ENCODE peak calls at places on chromosomes 2 and 18, in seven cellular contexts. One of them, this sample, is unnamed.
A peak's percentile ranks its signal among the peaks of the same experiment; 100 is the strongest.

GRCh38 chr18:62999392-62999791 is 284.1 kb downstream of the PHLPP1 start:
- DNase-seq in trophoblast cell: no peak
- DNase-seq in ascending aorta: no peak
- DNase-seq in pancreas: peak; percentile 68
- DNase-seq in CD8-positive, alpha-beta memory T cell: no peak
- DNase-seq in H9: no peak
- DNase-seq in heart right ventricle: peak; percentile 43
- DNase-seq in this sample: no peak

GRCh38 chr2:227394403-227394802 is 6.7 kb upstream of the SCYGR1 start:
- DNase-seq in trophoblast cell: no peak
- DNase-seq in ascending aorta: peak; percentile 47
- DNase-seq in pancreas: no peak
- DNase-seq in CD8-positive, alpha-beta memory T cell: no peak
- DNase-seq in H9: no peak
- DNase-seq in heart right ventricle: no peak
- DNase-seq in this sample: no peak

GRCh38 chr2:30334738-30335426 is 103.5 kb downstream of the LBH start:
- DNase-seq in trophoblast cell: no peak
- DNase-seq in ascending aorta: no peak
- DNase-seq in pancreas: no peak
- DNase-seq in CD8-positive, alpha-beta memory T cell: no peak
- DNase-seq in H9: peak; percentile 37
- DNase-seq in heart right ventricle: no peak
- DNase-seq in this sample: no peak

GRCh38 chr2:68766378-68766845 is 31.8 kb downstream of the ARHGAP25 start:
- DNase-seq in trophoblast cell: no peak
- DNase-seq in ascending aorta: no peak
- DNase-seq in pancreas: no peak
- DNase-seq in CD8-positive, alpha-beta memory T cell: peak; percentile 84
- DNase-seq in H9: no peak
- DNase-seq in heart right ventricle: no peak
- DNase-seq in this sample: peak; percentile 64

GRCh38 chr2:18630101-18630500 is 40.7 kb upstream of the NT5C1B start:
- DNase-seq in trophoblast cell: no peak
- DNase-seq in ascending aorta: no peak
- DNase-seq in pancreas: no peak
- DNase-seq in CD8-positive, alpha-beta memory T cell: no peak
- DNase-seq in H9: no peak
- DNase-seq in heart right ventricle: no peak
- DNase-seq in this sample: peak; percentile 54

GRCh38 chr2:30233142-30233961 is 2.0 kb downstream of the LBH start:
- DNase-seq in trophoblast cell: no peak
- DNase-seq in ascending aorta: no peak
- DNase-seq in pancreas: no peak
- DNase-seq in CD8-positive, alpha-beta memory T cell: no peak
- DNase-seq in H9: no peak
- DNase-seq in heart right ventricle: no peak
- DNase-seq in this sample: no peak

GRCh38 chr2:27583390-27583915 is 611 bp downstream of the ZNF512 start:
- DNase-seq in trophoblast cell: no peak
- DNase-seq in ascending aorta: no peak
- DNase-seq in pancreas: no peak
- DNase-seq in CD8-positive, alpha-beta memory T cell: no peak
- DNase-seq in H9: no peak
- DNase-seq in heart right ventricle: no peak
- DNase-seq in this sample: no peak

GRCh38 chr2:62999905-63000304 is 50.7 kb upstream of the OTX1 start:
- DNase-seq in trophoblast cell: no peak
- DNase-seq in ascending aorta: peak; percentile 86
- DNase-seq in pancreas: no peak
- DNase-seq in CD8-positive, alpha-beta memory T cell: no peak
- DNase-seq in H9: no peak
- DNase-seq in heart right ventricle: peak; percentile 42
- DNase-seq in this sample: peak; percentile 79

GRCh38 chr2:234401376-234401775 is 95.5 kb downstream of the ARL4C start:
- DNase-seq in trophoblast cell: no peak
- DNase-seq in ascending aorta: no peak
- DNase-seq in pancreas: no peak
- DNase-seq in CD8-positive, alpha-beta memory T cell: no peak
- DNase-seq in H9: no peak
- DNase-seq in heart right ventricle: no peak
- DNase-seq in this sample: no peak

GRCh38 chr18:49910019-49910418 is 96.7 kb upstream of the ACAA2 start:
- DNase-seq in trophoblast cell: no peak
- DNase-seq in ascending aorta: no peak
- DNase-seq in pancreas: no peak
- DNase-seq in CD8-positive, alpha-beta memory T cell: no peak
- DNase-seq in H9: no peak
- DNase-seq in heart right ventricle: no peak
- DNase-seq in this sample: no peak

GRCh38 chr2:96065381-96065930 is 30.7 kb upstream of the GPAT2 start:
- DNase-seq in trophoblast cell: no peak
- DNase-seq in ascending aorta: no peak
- DNase-seq in pancreas: no peak
- DNase-seq in CD8-positive, alpha-beta memory T cell: no peak
- DNase-seq in H9: no peak
- DNase-seq in heart right ventricle: no peak
- DNase-seq in this sample: no peak

GRCh38 chr2:142944264-142944663 is 66.8 kb downstream of the KYNU start:
- DNase-seq in trophoblast cell: peak; percentile 35
- DNase-seq in ascending aorta: no peak
- DNase-seq in pancreas: no peak
- DNase-seq in CD8-positive, alpha-beta memory T cell: no peak
- DNase-seq in H9: no peak
- DNase-seq in heart right ventricle: no peak
- DNase-seq in this sample: peak; percentile 32

GRCh38 chr2:158667969-158668368 is 127.1 kb upstream of the DAPL1 start:
- DNase-seq in trophoblast cell: no peak
- DNase-seq in ascending aorta: no peak
- DNase-seq in pancreas: no peak
- DNase-seq in CD8-positive, alpha-beta memory T cell: no peak
- DNase-seq in H9: no peak
- DNase-seq in heart right ventricle: no peak
- DNase-seq in this sample: no peak

GRCh38 chr18:29652797-29653196 is 1389.7 kb downstream of the DSC3 start:
- DNase-seq in trophoblast cell: no peak
- DNase-seq in ascending aorta: no peak
- DNase-seq in pancreas: no peak
- DNase-seq in CD8-positive, alpha-beta memory T cell: no peak
- DNase-seq in H9: no peak
- DNase-seq in heart right ventricle: no peak
- DNase-seq in this sample: peak; percentile 35

GRCh38 chr18:10543277-10543676 is 17.4 kb downstream of the NAPG start:
- DNase-seq in trophoblast cell: no peak
- DNase-seq in ascending aorta: no peak
- DNase-seq in pancreas: no peak
- DNase-seq in CD8-positive, alpha-beta memory T cell: no peak
- DNase-seq in H9: no peak
- DNase-seq in heart right ventricle: no peak
- DNase-seq in this sample: no peak

GRCh38 chr18:36387296-36387695 is 89.8 kb downstream of the FHOD3 start:
- DNase-seq in trophoblast cell: no peak
- DNase-seq in ascending aorta: no peak
- DNase-seq in pancreas: no peak
- DNase-seq in CD8-positive, alpha-beta memory T cell: no peak
- DNase-seq in H9: no peak
- DNase-seq in heart right ventricle: no peak
- DNase-seq in this sample: no peak

GRCh38 chr18:31677592-31677991 is 6.8 kb downstream of the B4GALT6 start:
- DNase-seq in trophoblast cell: no peak
- DNase-seq in ascending aorta: no peak
- DNase-seq in pancreas: no peak
- DNase-seq in CD8-positive, alpha-beta memory T cell: no peak
- DNase-seq in H9: no peak
- DNase-seq in heart right ventricle: no peak
- DNase-seq in this sample: no peak

GRCh38 chr2:232421189-232421785 is 14.6 kb downstream of the ALPG start:
- DNase-seq in trophoblast cell: no peak
- DNase-seq in ascending aorta: no peak
- DNase-seq in pancreas: no peak
- DNase-seq in CD8-positive, alpha-beta memory T cell: no peak
- DNase-seq in H9: peak; percentile 74
- DNase-seq in heart right ventricle: no peak
- DNase-seq in this sample: no peak

DNA sequence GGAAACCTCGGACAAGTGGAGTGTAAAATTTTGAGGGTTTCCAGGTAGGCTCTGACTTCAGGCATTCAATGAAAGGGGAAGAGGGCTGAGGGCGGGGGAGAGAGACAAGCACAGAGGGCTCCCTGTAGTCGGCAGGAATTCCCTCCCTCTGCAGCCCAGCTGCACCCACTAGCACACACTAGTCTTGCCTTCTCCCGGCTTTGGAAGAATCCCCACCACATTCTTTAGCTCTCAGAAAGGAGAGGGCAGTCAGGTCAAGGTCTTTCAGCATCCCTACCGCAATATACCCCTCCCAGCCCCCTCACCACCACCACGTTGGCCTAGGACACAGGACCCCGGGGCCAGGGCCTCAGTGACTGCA is 9.7 kb upstream of the SATB2 start:
- DNase-seq in trophoblast cell: no peak
- DNase-seq in ascending aorta: no peak
- DNase-seq in pancreas: no peak
- DNase-seq in CD8-positive, alpha-beta memory T cell: no peak
- DNase-seq in H9: peak; percentile 70
- DNase-seq in heart right ventricle: no peak
- DNase-seq in this sample: no peak
- H3K4me1 ChIP-seq in trophoblast cell: peaks cover 13% of the 10 kb centered on the region
- H3K4me1 ChIP-seq in ascending aorta: peaks cover 23% of the 10 kb centered on the region
- H3K4me1 ChIP-seq in pancreas: peaks cover 16% of the 10 kb centered on the region
- H3K4me1 ChIP-seq in CD8-positive, alpha-beta memory T cell: peaks cover 22% of the 10 kb centered on the region
- H3K4me1 ChIP-seq in H9: peaks cover 4% of the 10 kb centered on the region
- H3K4me1 ChIP-seq in heart right ventricle: peaks cover 48% of the 10 kb centered on the region
- H3K4me1 ChIP-seq in this sample: no peaks in the 10 kb centered on the region

GRCh38 chr2:160590664-160591063 is 97.1 kb upstream of the RBMS1 start:
- DNase-seq in trophoblast cell: no peak
- DNase-seq in ascending aorta: no peak
- DNase-seq in pancreas: no peak
- DNase-seq in CD8-positive, alpha-beta memory T cell: no peak
- DNase-seq in H9: no peak
- DNase-seq in heart right ventricle: no peak
- DNase-seq in this sample: no peak

GRCh38 chr2:160592401-160592800 is 98.8 kb upstream of the RBMS1 start:
- DNase-seq in trophoblast cell: no peak
- DNase-seq in ascending aorta: no peak
- DNase-seq in pancreas: no peak
- DNase-seq in CD8-positive, alpha-beta memory T cell: no peak
- DNase-seq in H9: no peak
- DNase-seq in heart right ventricle: no peak
- DNase-seq in this sample: no peak

GRCh38 chr2:160596431-160596830 is 102.8 kb upstream of the RBMS1 start:
- DNase-seq in trophoblast cell: no peak
- DNase-seq in ascending aorta: no peak
- DNase-seq in pancreas: no peak
- DNase-seq in CD8-positive, alpha-beta memory T cell: no peak
- DNase-seq in H9: no peak
- DNase-seq in heart right ventricle: no peak
- DNase-seq in this sample: no peak

DNA sequence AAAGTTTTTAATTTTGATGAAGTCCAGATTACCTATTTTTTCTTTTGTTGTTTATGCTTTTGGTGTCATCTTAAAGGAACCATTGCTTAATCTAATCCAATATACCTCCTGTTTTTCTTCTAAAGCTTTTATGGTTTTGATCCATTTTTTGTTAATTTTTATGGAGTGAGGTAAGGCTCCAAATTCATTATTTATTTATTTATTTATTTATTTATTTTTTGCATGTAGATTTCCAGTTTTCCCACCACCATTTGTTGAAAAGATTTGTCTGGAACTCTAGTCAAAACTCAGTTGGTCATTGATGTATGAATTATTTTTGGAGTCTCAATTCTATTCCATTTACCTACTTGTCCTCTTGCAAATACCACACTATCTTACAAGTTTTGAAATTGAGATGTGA is 99.4 kb upstream of the RBMS1 start:
- DNase-seq in trophoblast cell: no peak
- DNase-seq in ascending aorta: no peak
- DNase-seq in pancreas: no peak
- DNase-seq in CD8-positive, alpha-beta memory T cell: no peak
- DNase-seq in H9: no peak
- DNase-seq in heart right ventricle: no peak
- DNase-seq in this sample: no peak
- H3K27me3 ChIP-seq in trophoblast cell: no peaks in the 10 kb centered on the region
- H3K27me3 ChIP-seq in ascending aorta: no peaks in the 10 kb centered on the region
- H3K27me3 ChIP-seq in pancreas: no peaks in the 10 kb centered on the region
- H3K27me3 ChIP-seq in CD8-positive, alpha-beta memory T cell: no peaks in the 10 kb centered on the region
- H3K27me3 ChIP-seq in H9: no peaks in the 10 kb centered on the region
- H3K27me3 ChIP-seq in heart right ventricle: no peaks in the 10 kb centered on the region
- H3K27me3 ChIP-seq in this sample: no peaks in the 10 kb centered on the region

DNA sequence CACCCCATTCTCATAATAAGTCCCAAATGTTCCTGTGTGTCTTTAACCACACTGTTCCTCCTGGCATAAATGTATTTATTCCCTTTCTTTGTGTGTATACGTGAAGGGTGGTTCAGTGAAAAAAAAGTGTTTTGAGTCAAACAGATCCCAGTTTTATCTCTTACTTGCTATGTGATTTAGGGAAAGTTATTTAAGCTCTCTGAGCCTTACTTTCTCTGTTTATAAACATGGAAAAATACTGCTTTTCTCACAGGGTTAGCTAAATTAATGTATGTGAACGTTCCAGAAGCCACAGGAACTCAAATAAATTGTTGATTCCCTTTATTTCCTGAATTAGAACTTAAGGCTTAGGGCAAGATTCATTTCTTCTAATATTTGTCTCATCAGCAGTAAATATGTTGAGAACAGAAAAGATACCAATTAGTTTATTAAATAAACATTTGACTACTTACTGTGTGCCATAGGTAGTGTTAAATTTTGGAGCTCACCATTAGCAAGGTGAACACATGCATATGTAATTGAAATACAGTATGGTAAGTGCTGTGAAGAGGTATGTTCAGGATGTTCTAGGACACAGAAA is 33.2 kb downstream of the RALBP1 start:
- DNase-seq in trophoblast cell: no peak
- DNase-seq in ascending aorta: no peak
- DNase-seq in pancreas: no peak
- DNase-seq in CD8-positive, alpha-beta memory T cell: no peak
- DNase-seq in H9: no peak
- DNase-seq in heart right ventricle: no peak
- DNase-seq in this sample: no peak
- H3K27ac ChIP-seq in trophoblast cell: no peak overlapping the region
- H3K27ac ChIP-seq in ascending aorta: no peak overlapping the region
- H3K27ac ChIP-seq in pancreas: no peak overlapping the region
- H3K27ac ChIP-seq in CD8-positive, alpha-beta memory T cell: no peak overlapping the region
- H3K27ac ChIP-seq in H9: no peak overlapping the region
- H3K27ac ChIP-seq in heart right ventricle: no peak overlapping the region
- H3K27ac ChIP-seq in this sample: no peak overlapping the region

DNA sequence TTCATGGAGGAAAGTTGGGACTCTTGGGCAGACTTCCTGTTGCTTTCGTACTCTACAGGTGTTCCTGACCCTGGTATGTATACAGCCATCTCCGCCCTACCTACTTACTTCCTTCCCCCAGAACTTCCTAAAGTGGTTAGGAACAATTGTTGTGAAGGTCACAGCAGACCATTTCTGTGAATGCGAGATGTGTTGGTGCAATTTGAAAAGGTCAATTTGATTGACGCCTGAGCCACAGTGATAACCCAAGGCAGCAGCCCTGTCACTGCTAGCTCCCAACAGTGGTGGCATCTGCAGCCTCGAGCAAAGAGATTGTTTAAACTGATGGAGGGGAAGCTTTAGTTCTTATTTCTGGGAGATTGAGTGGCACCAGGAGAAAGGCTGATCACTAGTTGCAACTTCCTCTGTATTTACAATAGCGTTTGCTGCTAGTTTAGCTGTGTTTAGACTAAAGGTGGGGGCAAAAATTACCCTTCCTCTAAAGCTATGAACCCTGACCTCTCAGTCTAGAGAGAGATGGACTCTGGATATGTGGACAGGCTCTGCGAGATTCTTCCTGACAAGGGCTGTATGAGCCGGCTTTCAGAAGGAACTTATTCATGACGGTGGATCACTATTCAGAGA is 78.3 kb upstream of the MAP4K3 start:
- DNase-seq in trophoblast cell: no peak
- DNase-seq in ascending aorta: no peak
- DNase-seq in pancreas: no peak
- DNase-seq in CD8-positive, alpha-beta memory T cell: no peak
- DNase-seq in H9: no peak
- DNase-seq in heart right ventricle: no peak
- DNase-seq in this sample: no peak
- H3K4me1 ChIP-seq in trophoblast cell: peaks cover 25% of the 10 kb centered on the region
- H3K4me1 ChIP-seq in ascending aorta: peaks cover 37% of the 10 kb centered on the region
- H3K4me1 ChIP-seq in pancreas: peaks cover 34% of the 10 kb centered on the region
- H3K4me1 ChIP-seq in CD8-positive, alpha-beta memory T cell: no peaks in the 10 kb centered on the region
- H3K4me1 ChIP-seq in H9: peaks cover 20% of the 10 kb centered on the region
- H3K4me1 ChIP-seq in heart right ventricle: peaks cover 77% of the 10 kb centered on the region
- H3K4me1 ChIP-seq in this sample: peaks cover 25% of the 10 kb centered on the region

This sample was measured in foreskin keratinocyte.